ENCODE peak calls at places on chromosomes 13 and 19, in ten cellular contexts. A is mucosa of descending colon; M is tibial nerve; J is left ventricle myocardium inferior; U is CD4-positive, alpha-beta memory T cell; L is heart left ventricle; R is lower lobe of right lung; Z is psoas muscle; B is esophagus squamous epithelium; E is GM23248. N is an unnamed sample.
A peak's percentile ranks its signal among the peaks of the same experiment; 100 is the strongest.

GRCh38 chr13:84136582-84136981 is 254.3 kb upstream of the SLITRK1 start:
- DNase-seq in B (no peak), J (no peak), M (no peak), Z (no peak), R (no peak), E (no peak), A (no peak), U (no peak), L (no peak), N (no peak)

GRCh38 chr13:21075303-21076264 is 14.2 kb upstream of the LATS2 start:
- DNase-seq in E (peak; percentile 48), Z (peak; percentile 73), L (peak; percentile 43), B (no peak), A (peak; percentile 46), M (no peak), J (peak; percentile 53), R (peak; percentile 66), U (no peak), N (peak; percentile 62)

GRCh38 chr19:52237771-52238400 is 31.5 kb upstream of the ZNF766 start:
- DNase-seq in U (peak; percentile 47), E (peak; percentile 74), B (no peak), R (peak; percentile 53), M (peak; percentile 22), A (peak; percentile 59), L (peak; percentile 37), J (peak; percentile 29), Z (peak; percentile 64), N (no peak)

GRCh38 chr19:3480383-3481091 is at the start of gene SMIM24:
- DNase-seq in J (no peak), M (no peak), B (no peak), A (peak; percentile 86), R (no peak), Z (no peak), E (no peak), L (no peak), U (no peak), N (no peak)

GRCh38 chr13:20425819-20426219 is 99.8 kb downstream of the CRYL1 start:
- DNase-seq in L (no peak), B (no peak), U (no peak), M (no peak), R (no peak), E (no peak), A (no peak), Z (no peak), J (no peak), N (no peak)

GRCh38 chr19:43675269-43675879 is 5.4 kb upstream of the PLAUR start:
- DNase-seq in Z (no peak), L (no peak), B (no peak), U (no peak), E (peak; percentile 70), R (no peak), A (peak; percentile 80), M (no peak), J (no peak), N (no peak)

GRCh38 chr19:4064551-4065260 is 2.0 kb downstream of the ZBTB7A start:
- DNase-seq in Z (peak; percentile 85), L (peak; percentile 70), B (no peak), M (no peak), J (peak; percentile 59), U (peak; percentile 70), A (peak; percentile 81), E (peak; percentile 65), R (peak; percentile 78), N (peak; percentile 86)

GRCh38 chr13:102323505-102323904 is 78.3 kb downstream of the FGF14 start:
- DNase-seq in A (no peak), L (no peak), Z (no peak), U (no peak), R (no peak), B (no peak), E (no peak), M (no peak), J (no peak), N (no peak)

GRCh38 chr13:95624020-95624419 is 20.5 kb downstream of the DZIP1 start:
- DNase-seq in L (no peak), B (no peak), M (no peak), Z (no peak), E (peak; percentile 73), A (no peak), R (no peak), U (no peak), J (no peak), N (no peak)

GRCh38 chr13:47893527-47893926 is 107.5 kb downstream of the SUCLA2 start:
- DNase-seq in M (no peak), L (no peak), E (no peak), B (no peak), A (no peak), U (no peak), R (no peak), J (no peak), Z (no peak), N (no peak)
- H3K4me1 ChIP-seq in M (no peaks in the 10 kb centered on the region), L (no peaks in the 10 kb centered on the region), E (peaks cover 24% of the 10 kb centered on the region), B (no peaks in the 10 kb centered on the region), A (no peaks in the 10 kb centered on the region), U (no peaks in the 10 kb centered on the region), R (no peaks in the 10 kb centered on the region), J (no peaks in the 10 kb centered on the region), Z (no peaks in the 10 kb centered on the region), N (no peaks in the 10 kb centered on the region)

DNA sequence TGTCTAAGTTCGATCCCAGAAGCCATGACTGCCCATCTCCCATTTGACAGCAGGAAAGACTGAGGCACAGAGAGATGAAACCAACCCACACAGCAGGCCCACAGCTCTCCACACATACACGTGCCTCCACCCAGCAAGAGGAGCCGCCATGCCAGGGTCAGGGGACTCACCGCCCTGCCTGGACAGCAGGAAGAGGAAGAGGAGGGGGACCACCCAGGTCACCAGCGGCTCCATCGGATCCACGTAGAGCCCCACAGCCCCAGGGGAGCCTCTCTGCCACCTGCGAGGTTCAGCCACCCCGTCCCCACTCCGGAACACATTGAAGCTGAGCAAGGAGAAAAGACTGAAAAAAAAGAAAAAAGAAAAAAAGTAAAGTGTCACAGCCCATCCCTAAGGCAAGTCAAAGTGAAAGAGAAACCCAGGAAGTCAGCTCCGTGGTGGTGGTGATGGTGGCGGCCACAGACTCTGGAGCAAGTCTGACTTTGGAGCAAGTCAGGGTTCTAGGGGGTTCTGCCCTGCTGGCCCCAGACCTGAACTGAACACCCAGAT is at the start of gene IL12RB1:
- DNase-seq in A (peak; percentile 45), B (no peak), J (no peak), U (peak; percentile 83), L (no peak), E (no peak), Z (no peak), R (peak; percentile 61), M (no peak), N (no peak)
- H3K4me1 ChIP-seq in A (peaks cover 3% of the 10 kb centered on the region), B (peaks cover 13% of the 10 kb centered on the region), J (no peaks in the 10 kb centered on the region), U (peaks cover 77% of the 10 kb centered on the region), L (no peaks in the 10 kb centered on the region), E (no peaks in the 10 kb centered on the region), Z (no peaks in the 10 kb centered on the region), R (peaks cover 22% of the 10 kb centered on the region), M (peaks cover 19% of the 10 kb centered on the region), N (no peaks in the 10 kb centered on the region)

GRCh38 chr19:10230155-10230903 is 802 bp downstream of the S1PR2 start:
- DNase-seq in J (peak; percentile 55), L (peak; percentile 50), U (peak; percentile 88), B (no peak), E (peak; percentile 68), M (peak; percentile 40), Z (peak; percentile 72), A (peak; percentile 66), R (peak; percentile 65), N (peak; percentile 87)

GRCh38 chr19:10228393-10228792 is 2.7 kb downstream of the S1PR2 start:
- DNase-seq in E (no peak), L (no peak), U (no peak), J (no peak), M (no peak), A (no peak), R (no peak), B (no peak), Z (no peak), N (no peak)

GRCh38 chr19:10230904-10231623 is at the start of gene S1PR2:
- DNase-seq in U (peak; percentile 86), J (peak; percentile 85), M (peak; percentile 70), R (peak; percentile 82), B (no peak), E (peak; percentile 91), L (peak; percentile 89), A (peak; percentile 81), Z (peak; percentile 88), N (peak; percentile 93)

GRCh38 chr19:10227215-10227971 is 3.7 kb downstream of the S1PR2 start:
- DNase-seq in A (no peak), B (no peak), U (no peak), J (peak; percentile 56), Z (peak; percentile 73), R (no peak), L (peak; percentile 19), E (peak; percentile 44), M (peak; percentile 51), N (no peak)

DNA sequence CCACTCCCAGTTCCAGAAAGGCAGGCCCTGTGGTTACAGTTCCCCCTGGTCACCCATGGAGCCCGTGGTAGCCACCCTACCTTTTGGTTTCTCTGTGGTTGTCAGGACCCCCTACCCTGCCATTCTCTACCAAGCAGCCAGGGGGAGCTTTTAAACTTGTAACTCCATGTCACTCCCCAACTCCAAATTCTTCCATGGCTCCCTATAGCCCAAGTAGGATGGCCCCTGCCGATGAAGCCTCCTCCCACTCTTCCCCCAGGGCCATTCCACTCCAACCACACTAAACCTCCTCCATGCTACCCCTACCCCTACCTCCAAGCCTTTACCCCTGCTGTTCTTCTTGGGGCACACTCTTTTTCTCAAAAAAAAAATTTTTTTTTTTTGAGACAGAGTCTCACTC is 2.2 kb downstream of the S1PR2 start:
- DNase-seq in E (peak; percentile 70), A (no peak), U (no peak), B (no peak), Z (no peak), L (no peak), R (no peak), M (no peak), J (no peak), N (no peak)
- H3K4me1 ChIP-seq in E (peaks cover 10% of the 10 kb centered on the region), A (peaks cover 8% of the 10 kb centered on the region), U (peaks cover 20% of the 10 kb centered on the region), B (peaks cover 17% of the 10 kb centered on the region), Z (peaks cover 8% of the 10 kb centered on the region), L (peaks cover 14% of the 10 kb centered on the region), R (peaks cover 30% of the 10 kb centered on the region), M (peaks cover 25% of the 10 kb centered on the region), J (peaks cover 66% of the 10 kb centered on the region), N (no peaks in the 10 kb centered on the region)

GRCh38 chr13:33004454-33004853 is 11.8 kb upstream of the KL start:
- DNase-seq in J (peak; percentile 58), E (peak; percentile 16), U (no peak), L (peak; percentile 48), B (no peak), A (no peak), M (no peak), R (no peak), Z (peak; percentile 67), N (peak; percentile 59)

GRCh38 chr13:33006646-33007045 is 9.6 kb upstream of the KL start:
- DNase-seq in A (no peak), L (no peak), R (no peak), U (no peak), M (no peak), J (no peak), E (no peak), Z (no peak), B (no peak), N (no peak)

GRCh38 chr13:33007237-33007636 is 9.0 kb upstream of the KL start:
- DNase-seq in A (no peak), J (no peak), M (no peak), R (no peak), E (no peak), L (no peak), U (no peak), Z (no peak), B (no peak), N (no peak)

GRCh38 chr13:33000365-33000764 is 15.9 kb upstream of the KL start:
- DNase-seq in B (no peak), U (no peak), L (no peak), A (no peak), E (no peak), J (no peak), M (no peak), R (no peak), Z (no peak), N (no peak)

GRCh38 chr13:33003458-33004019 is 12.7 kb upstream of the KL start:
- DNase-seq in B (no peak), U (no peak), A (no peak), E (no peak), J (no peak), Z (no peak), R (no peak), M (no peak), L (no peak), N (no peak)
- H3K4me1 ChIP-seq in B (no peaks in the 10 kb centered on the region), U (no peaks in the 10 kb centered on the region), A (no peaks in the 10 kb centered on the region), E (no peaks in the 10 kb centered on the region), J (peaks cover 29% of the 10 kb centered on the region), Z (no peaks in the 10 kb centered on the region), R (peaks cover 14% of the 10 kb centered on the region), M (peaks cover 3% of the 10 kb centered on the region), L (peaks cover 14% of the 10 kb centered on the region), N (no peaks in the 10 kb centered on the region)

N was measured in aorta.